ENCODE peak calls at places on chromosomes 6 and 20, in four cellular contexts. One of them, this sample, is unnamed.

GRCh38 chr6:79949235-79949634 is 1.9 kb upstream of the ELOVL4 start:
- DNase-seq in AG04450: peak
- DNase-seq in kidney: no peak
- DNase-seq in GM23338: peak
- DNase-seq in this sample: peak

GRCh38 chr6:161393839-161394364 is 120.0 kb upstream of the AGPAT4 start:
- DNase-seq in AG04450: no peak
- DNase-seq in GM23338: peak
- DNase-seq in kidney: no peak
- DNase-seq in this sample: peak

GRCh38 chr6:35552285-35552917 is 39.7 kb upstream of the TULP1 start:
- DNase-seq in GM23338: peak
- DNase-seq in kidney: peak
- DNase-seq in AG04450: no peak
- DNase-seq in this sample: peak

GRCh38 chr6:106080106-106081095 is 5.7 kb upstream of the PRDM1 start:
- DNase-seq in AG04450: no peak
- DNase-seq in GM23338: no peak
- DNase-seq in kidney: no peak
- DNase-seq in this sample: peak

GRCh38 chr20:58701431-58702160 is 9.0 kb downstream of the NPEPL1 start:
- DNase-seq in kidney: peak
- DNase-seq in AG04450: no peak
- DNase-seq in GM23338: no peak
- DNase-seq in this sample: no peak

GRCh38 chr6:160667854-160668481 is 3.9 kb upstream of the LPA start:
- DNase-seq in GM23338: peak
- DNase-seq in AG04450: no peak
- DNase-seq in kidney: no peak
- DNase-seq in this sample: peak

GRCh38 chr6:1379026-1379809 is 10.2 kb upstream of the FOXF2 start:
- DNase-seq in kidney: no peak
- DNase-seq in GM23338: no peak
- DNase-seq in AG04450: no peak
- DNase-seq in this sample: peak

GRCh38 chr6:157459327-157459726 is 78.3 kb downstream of the ZDHHC14 start:
- DNase-seq in kidney: no peak
- DNase-seq in AG04450: no peak
- DNase-seq in GM23338: no peak
- DNase-seq in this sample: no peak

GRCh38 chr6:73180076-73180717 is 45.1 kb downstream of the KHDC1L start:
- DNase-seq in AG04450: no peak
- DNase-seq in GM23338: no peak
- DNase-seq in kidney: no peak
- DNase-seq in this sample: no peak

GRCh38 chr6:41940759-41941279 is 789 bp downstream of the CCND3 start:
- DNase-seq in kidney: peak
- DNase-seq in GM23338: peak
- DNase-seq in AG04450: no peak
- DNase-seq in this sample: peak

GRCh38 chr6:158559338-158559894 is 475 bp upstream of the TMEM181 start:
- DNase-seq in AG04450: no peak
- DNase-seq in kidney: no peak
- DNase-seq in GM23338: no peak
- DNase-seq in this sample: no peak

GRCh38 chr6:138161434-138162103 is at the start of gene ARFGEF3:
- DNase-seq in GM23338: peak
- DNase-seq in kidney: peak
- DNase-seq in AG04450: no peak
- DNase-seq in this sample: peak
- H3K4me3 ChIP-seq in GM23338: peak
- H3K4me3 ChIP-seq in kidney: peak
- H3K4me3 ChIP-seq in AG04450: peak
- H3K4me3 ChIP-seq in this sample: peak

DNA sequence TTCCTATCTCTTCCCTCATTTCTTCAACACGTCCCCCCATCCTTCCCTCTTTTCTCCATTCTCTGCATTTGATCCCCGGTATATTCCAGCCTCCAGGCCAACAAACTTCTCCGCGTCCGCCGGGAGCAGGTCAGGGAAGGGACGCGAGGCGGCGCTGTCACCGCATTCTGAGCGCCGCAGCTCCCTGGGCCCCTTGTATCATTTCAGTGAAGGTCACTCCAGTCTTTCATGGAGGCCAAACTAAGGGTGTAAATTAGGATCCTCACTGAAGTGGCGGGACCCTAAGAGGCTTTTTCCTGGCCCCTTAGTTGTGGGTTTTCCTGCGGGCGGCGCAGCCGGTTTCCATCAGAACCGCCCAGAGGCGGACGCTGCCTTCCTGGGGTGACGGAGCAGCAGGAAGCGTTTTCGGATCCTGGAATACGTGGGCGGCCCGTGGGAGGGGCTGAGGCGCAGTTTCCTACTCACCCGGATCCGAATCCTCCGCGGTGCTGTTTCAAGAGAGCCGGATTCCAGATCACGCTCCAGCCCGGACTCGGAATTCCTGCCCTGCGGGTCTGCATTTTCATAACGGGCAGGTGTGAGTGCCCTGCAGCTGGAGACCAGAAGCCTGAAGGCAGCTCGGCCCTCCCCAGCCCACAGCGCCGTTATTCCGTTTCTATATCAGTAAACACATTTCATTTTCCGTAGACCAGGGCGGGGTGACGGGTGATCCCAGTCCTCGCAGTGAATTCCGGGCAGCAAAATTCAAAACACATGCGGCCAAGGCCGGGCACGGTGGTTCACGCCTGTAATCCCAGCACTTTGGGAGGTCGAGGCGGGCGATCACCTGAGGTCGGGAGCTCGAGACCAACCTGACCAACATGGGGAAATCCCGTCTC is 3.6 kb upstream of the MICA start:
- DNase-seq in kidney: peak
- DNase-seq in AG04450: peak
- DNase-seq in GM23338: peak
- DNase-seq in this sample: no peak
- H3K27ac ChIP-seq in kidney: peak
- H3K27ac ChIP-seq in AG04450: peak
- H3K27ac ChIP-seq in GM23338: no peak
- H3K27ac ChIP-seq in this sample: no peak

GRCh38 chr6:7157752-7158616 is 50.2 kb downstream of the RREB1 start:
- DNase-seq in GM23338: peak
- DNase-seq in kidney: no peak
- DNase-seq in AG04450: no peak
- DNase-seq in this sample: peak
- TF ChIP-seq CTCF in GM23338: peak
- TF ChIP-seq CTCF in kidney: no peak
- TF ChIP-seq CTCF in AG04450: peak
- TF ChIP-seq CTCF in this sample: no peak

GRCh38 chr20:36682311-36682710 is 36.3 kb upstream of the SLA2 start:
- DNase-seq in AG04450: no peak
- DNase-seq in kidney: no peak
- DNase-seq in GM23338: no peak
- DNase-seq in this sample: peak

GRCh38 chr20:36676701-36677421 is 30.9 kb upstream of the SLA2 start:
- DNase-seq in kidney: no peak
- DNase-seq in AG04450: no peak
- DNase-seq in GM23338: peak
- DNase-seq in this sample: no peak

GRCh38 chr20:36672991-36673390 is 27.0 kb upstream of the SLA2 start:
- DNase-seq in AG04450: peak
- DNase-seq in GM23338: no peak
- DNase-seq in kidney: no peak
- DNase-seq in this sample: no peak

GRCh38 chr20:36677422-36677771 is 31.4 kb upstream of the SLA2 start:
- DNase-seq in GM23338: no peak
- DNase-seq in AG04450: no peak
- DNase-seq in kidney: no peak
- DNase-seq in this sample: no peak
- H3K4me3 ChIP-seq in GM23338: no peak
- H3K4me3 ChIP-seq in AG04450: no peak
- H3K4me3 ChIP-seq in kidney: no peak
- H3K4me3 ChIP-seq in this sample: no peak

GRCh38 chr6:125811259-125811658 is 20.5 kb downstream of the NCOA7 start:
- DNase-seq in GM23338: no peak
- DNase-seq in kidney: no peak
- DNase-seq in AG04450: no peak
- DNase-seq in this sample: no peak
- H3K27ac ChIP-seq in GM23338: no peak
- H3K27ac ChIP-seq in kidney: peak
- H3K27ac ChIP-seq in AG04450: no peak
- H3K27ac ChIP-seq in this sample: no peak

This sample was measured in WERI-Rb-1.